ENCODE peak calls at places on chromosome 14, in six cellular contexts. K, M, H, P, T and I are unnamed samples.

GRCh38 chr14:58680698-58681097 is 42.9 kb downstream of the DACT1 start:
- DNase-seq in M (no peak), K (no peak), H (no peak), T (no peak), P (no peak), I (no peak)

GRCh38 chr14:105857223-105857815 is 330.9 kb downstream of the TMEM121 start:
- DNase-seq in K (peak; percentile 51), M (no peak), T (no peak), P (no peak), H (no peak), I (no peak)

GRCh38 chr14:97380539-97380941 is 583.4 kb downstream of the VRK1 start:
- DNase-seq in M (no peak), T (no peak), H (no peak), P (no peak), K (no peak), I (no peak)

GRCh38 chr14:76937181-76938091 is 91.1 kb downstream of the IRF2BPL start:
- DNase-seq in T (no peak), K (peak; percentile 85), H (no peak), P (no peak), M (peak; percentile 93), I (peak; percentile 58)

GRCh38 chr14:79583738-79584405 is 627.4 kb downstream of the DIO2 start:
- DNase-seq in T (no peak), P (no peak), M (no peak), H (no peak), K (no peak), I (no peak)

GRCh38 chr14:35849122-35849521 is 23.0 kb downstream of the BRMS1L start:
- DNase-seq in K (no peak), P (no peak), T (no peak), M (no peak), H (no peak), I (no peak)

GRCh38 chr14:52954346-52955214 is 3.7 kb upstream of the FERMT2 start:
- DNase-seq in T (no peak), P (no peak), H (no peak), K (no peak), M (no peak), I (no peak)

GRCh38 chr14:53634793-53635192 is 321.8 kb downstream of the BMP4 start:
- DNase-seq in H (no peak), K (no peak), P (no peak), M (no peak), T (no peak), I (no peak)

GRCh38 chr14:72888202-72888601 is 5.7 kb downstream of the DPF3 start:
- DNase-seq in T (no peak), P (no peak), M (no peak), H (no peak), K (no peak), I (no peak)

GRCh38 chr14:103803661-103804060 is 43.7 kb downstream of the PPP1R13B start:
- DNase-seq in K (no peak), T (no peak), P (no peak), M (no peak), H (no peak), I (no peak)

GRCh38 chr14:103023881-103024473 is 33.4 kb downstream of the CDC42BPB start:
- DNase-seq in P (no peak), M (peak; percentile 61), K (no peak), T (no peak), H (no peak), I (no peak)

GRCh38 chr14:34614638-34615037 is 15.3 kb downstream of the SNX6 start:
- DNase-seq in T (no peak), K (no peak), M (no peak), H (no peak), P (no peak), I (no peak)

GRCh38 chr14:62017651-62018230 is 255.5 kb downstream of the SNAPC1 start:
- DNase-seq in T (no peak), H (no peak), M (no peak), P (no peak), K (no peak), I (no peak)

GRCh38 chr14:55624913-55625312 is 44.9 kb downstream of the KTN1 start:
- DNase-seq in M (no peak), P (no peak), K (no peak), T (no peak), H (no peak), I (no peak)

GRCh38 chr14:26123459-26123858 is 474.4 kb downstream of the NOVA1 start:
- DNase-seq in M (no peak), H (no peak), K (no peak), T (no peak), P (no peak), I (no peak)

GRCh38 chr14:73489481-73490175 is 1.1 kb upstream of the RIOX1 start:
- DNase-seq in T (no peak), K (no peak), M (no peak), P (no peak), H (no peak), I (no peak)

DNA sequence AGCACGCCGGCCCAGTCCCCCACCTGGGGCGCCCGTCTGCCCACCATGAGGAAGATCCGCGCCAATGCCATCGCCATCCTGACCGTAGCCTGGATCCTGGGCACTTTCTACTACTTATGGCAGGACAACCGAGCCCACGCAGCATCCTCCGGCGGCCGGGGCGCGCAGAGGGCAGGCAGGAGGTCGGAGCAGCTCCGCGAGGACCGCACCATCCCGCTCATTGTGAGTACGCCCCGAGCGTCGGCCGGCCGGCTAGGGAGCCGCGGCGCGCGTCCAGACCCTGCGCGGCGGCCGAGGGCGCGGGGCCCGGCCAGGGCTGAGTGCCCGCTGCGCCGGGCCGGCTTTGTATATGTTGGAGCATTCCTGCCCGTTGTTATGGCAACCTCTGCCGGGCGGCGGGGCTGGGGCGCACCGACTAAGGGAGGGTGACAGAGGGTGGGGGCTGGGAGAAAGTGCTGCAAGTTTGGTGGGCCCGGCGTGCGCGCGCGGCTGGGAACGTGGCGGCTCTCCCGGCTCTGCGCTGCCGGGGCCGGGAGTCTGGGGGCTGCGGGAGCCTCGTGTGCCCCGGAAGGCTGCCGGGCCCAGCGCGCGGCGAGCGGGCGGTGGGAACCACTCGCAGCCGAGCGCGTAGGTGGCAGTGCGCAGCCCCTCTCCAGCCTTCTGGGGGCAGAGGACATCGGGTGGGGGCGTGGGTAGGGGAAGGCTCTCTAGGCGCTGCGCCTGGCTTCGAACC is 454 bp downstream of the GALNT16 start:
- DNase-seq in K (peak; percentile 64), M (peak; percentile 78), T (no peak), H (no peak), P (no peak), I (peak; percentile 22)
- H3K4me3 ChIP-seq in K (peak overlapping the region; percentile 74), M (peak overlapping the region; percentile 68), T (no peak overlapping the region), H (peak overlapping the region; percentile 35), P (peak overlapping the region; percentile 54), I (peak overlapping the region; percentile 50)

GRCh38 chr14:64686216-64686615 is 18.0 kb upstream of the PLEKHG3 start:
- DNase-seq in T (no peak), K (no peak), H (no peak), M (no peak), P (no peak), I (no peak)

GRCh38 chr14:64688801-64689200 is 15.4 kb upstream of the PLEKHG3 start:
- DNase-seq in K (no peak), T (no peak), H (no peak), M (no peak), P (no peak), I (no peak)

GRCh38 chr14:64688028-64688427 is 16.2 kb upstream of the PLEKHG3 start:
- DNase-seq in H (no peak), M (no peak), P (no peak), K (no peak), T (no peak), I (no peak)

GRCh38 chr14:64692189-64692588 is 12.0 kb upstream of the PLEKHG3 start:
- DNase-seq in K (no peak), H (no peak), P (no peak), M (no peak), T (no peak), I (no peak)

DNA sequence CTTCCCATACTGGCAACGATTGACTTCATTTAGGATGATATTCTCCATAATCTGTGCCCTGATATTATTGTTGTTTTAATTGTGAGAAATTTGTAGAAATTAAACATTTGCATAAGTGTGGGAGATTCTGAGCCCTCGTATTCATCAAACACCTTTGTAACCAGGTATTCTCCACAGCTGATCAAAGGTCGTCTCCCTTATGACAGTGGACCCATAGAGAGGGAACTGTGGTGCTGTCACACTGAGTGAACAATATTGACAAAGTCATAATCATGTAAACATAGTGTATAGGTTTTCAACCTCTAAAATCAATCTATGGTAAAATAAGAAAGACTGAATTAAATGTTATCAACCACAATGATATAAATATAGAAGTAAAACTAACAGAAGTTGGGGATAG is 14.9 kb upstream of the PLEKHG3 start:
- DNase-seq in T (no peak), M (no peak), P (no peak), K (no peak), H (no peak), I (no peak)
- TF ChIP-seq CTCF in T (no peak), M (no peak), P (no peak), K (no peak), H (no peak), I (no peak)

GRCh38 chr14:75519826-75520692 is 2.2 kb upstream of the BATF start:
- DNase-seq in T (no peak), P (no peak), H (no peak), K (no peak), M (no peak), I (no peak)

GRCh38 chr14:75521415-75522199 is 662 bp upstream of the BATF start:
- DNase-seq in M (no peak), P (no peak), T (no peak), K (no peak), H (no peak), I (no peak)

GRCh38 chr14:75518625-75519024 is 3.6 kb upstream of the BATF start:
- DNase-seq in M (no peak), H (no peak), T (peak; percentile 57), K (no peak), P (no peak), I (no peak)

GRCh38 chr14:75520852-75521251 is 1.4 kb upstream of the BATF start:
- DNase-seq in P (no peak), T (no peak), M (no peak), H (no peak), K (no peak), I (no peak)

DNA sequence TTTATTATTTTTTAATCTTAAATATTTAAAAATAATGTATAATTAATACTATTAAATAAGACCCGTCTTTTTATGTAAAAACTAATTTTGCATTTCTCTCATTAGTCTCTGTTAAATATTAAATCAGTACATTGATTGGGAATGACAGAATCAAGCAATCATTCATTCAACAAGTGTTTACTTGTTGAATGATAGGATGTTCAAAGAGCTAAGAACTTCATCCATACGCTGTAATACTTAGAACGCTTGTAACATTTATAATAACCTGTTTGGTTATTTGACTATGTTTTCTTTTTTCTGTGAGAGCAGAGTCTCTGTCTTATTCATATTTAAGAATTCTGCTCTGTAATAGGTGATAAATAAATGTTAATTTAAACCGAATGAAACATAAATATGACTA is 2.9 kb upstream of the BATF start:
- DNase-seq in P (no peak), M (no peak), T (no peak), K (no peak), H (no peak), I (no peak)
- H3K4me1 ChIP-seq in P (peaks cover 18% of the 10 kb centered on the region), M (peaks cover 3% of the 10 kb centered on the region), T (peaks cover 10% of the 10 kb centered on the region), K (no peaks in the 10 kb centered on the region), H (peaks cover 22% of the 10 kb centered on the region), I (peaks cover 16% of the 10 kb centered on the region)

GRCh38 chr14:65846469-65846868 is 433.9 kb downstream of the FUT8 start:
- DNase-seq in H (no peak), K (no peak), P (no peak), M (peak; percentile 21), T (no peak), I (no peak)
- H3K4me3 ChIP-seq in H (no peak overlapping the region), K (no peak overlapping the region), P (no peak overlapping the region), M (no peak overlapping the region), T (no peak overlapping the region), I (no peak overlapping the region)